ENCODE peak calls at places on chromosomes 13 and 19, in four cellular contexts. H is breast epithelium, N is heart left ventricle, J is right lobe of liver. R is an unnamed sample. For H3K9me3, the result is how much of the 10 kb centered on the place peaks cover.

GRCh38 chr19:54287456-54287855 is 6.5 kb upstream of the LILRB2 start:
- DNase-seq in H (no peak), N (no peak), J (no peak), R (no peak)

GRCh38 chr13:50081106-50081898 is 66.1 kb downstream of the KCNRG start:
- DNase-seq in H (no peak), N (peak), J (peak), R (peak)

GRCh38 chr19:41929536-41930071 is 1.4 kb upstream of the ERFL start:
- DNase-seq in H (no peak), N (no peak), J (no peak), R (no peak)

GRCh38 chr13:106261450-106261849 is 274.0 kb downstream of the EFNB2 start:
- DNase-seq in H (no peak), N (no peak), J (no peak), R (no peak)

GRCh38 chr13:85313761-85314503 is 485.3 kb downstream of the SLITRK6 start:
- DNase-seq in H (no peak), N (no peak), J (no peak), R (no peak)

GRCh38 chr13:101755228-101755887 is 302.9 kb downstream of the ITGBL1 start:
- DNase-seq in H (no peak), N (no peak), J (no peak), R (no peak)

GRCh38 chr19:19115954-19116353 is 22.3 kb downstream of the TMEM161A start:
- DNase-seq in H (no peak), N (peak), J (peak), R (no peak)

GRCh38 chr13:48094404-48094780 is 512 bp downstream of the MED4 start:
- DNase-seq in H (no peak), N (no peak), J (no peak), R (no peak)

GRCh38 chr13:79810671-79811070 is 329.7 kb downstream of the NDFIP2 start:
- DNase-seq in H (no peak), N (no peak), J (no peak), R (no peak)

GRCh38 chr13:98697833-98698232 is 54.6 kb downstream of the SLC15A1 start:
- DNase-seq in H (no peak), N (no peak), J (no peak), R (no peak)

GRCh38 chr19:16330368-16330801 is 5.8 kb downstream of the KLF2 start:
- DNase-seq in H (peak), N (peak), J (peak), R (peak)

GRCh38 chr19:9538183-9539058 is at the start of gene ZNF426:
- DNase-seq in H (peak), N (peak), J (peak), R (peak)
- TF ChIP-seq POLR2A in H (no peak), N (no peak), J (no peak), R (peak)

DNA sequence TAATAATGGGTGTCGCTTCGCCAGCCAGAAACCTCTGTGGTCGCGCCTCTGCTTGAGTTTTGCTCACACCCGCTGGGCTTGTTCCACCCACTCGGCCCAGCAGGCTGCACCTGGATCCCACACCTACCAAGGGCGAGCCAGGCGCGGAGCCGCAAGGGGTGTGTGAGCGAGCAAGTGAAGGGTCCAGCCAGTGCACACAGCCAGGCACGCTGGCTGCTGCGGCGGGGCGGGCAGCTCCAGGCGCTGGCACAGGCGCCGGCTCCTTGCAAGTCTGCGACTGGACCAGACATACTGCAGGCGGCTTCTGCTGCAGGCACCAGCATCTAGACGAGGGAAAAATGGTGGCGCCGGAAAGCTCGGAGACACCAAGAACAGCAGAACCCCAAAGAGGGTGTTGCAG is 1.8 kb upstream of the ZNF256 start:
- DNase-seq in H (no peak), N (no peak), J (no peak), R (no peak)
- H3K9me3 ChIP-seq in H (under half), N (under half), J (under half), R (under half)

GRCh38 chr13:39783051-39783450 is 127.6 kb downstream of the COG6 start:
- DNase-seq in H (no peak), N (no peak), J (no peak), R (no peak)
- TF ChIP-seq CTCF in H (no peak), N (no peak), J (no peak), R (no peak)

DNA sequence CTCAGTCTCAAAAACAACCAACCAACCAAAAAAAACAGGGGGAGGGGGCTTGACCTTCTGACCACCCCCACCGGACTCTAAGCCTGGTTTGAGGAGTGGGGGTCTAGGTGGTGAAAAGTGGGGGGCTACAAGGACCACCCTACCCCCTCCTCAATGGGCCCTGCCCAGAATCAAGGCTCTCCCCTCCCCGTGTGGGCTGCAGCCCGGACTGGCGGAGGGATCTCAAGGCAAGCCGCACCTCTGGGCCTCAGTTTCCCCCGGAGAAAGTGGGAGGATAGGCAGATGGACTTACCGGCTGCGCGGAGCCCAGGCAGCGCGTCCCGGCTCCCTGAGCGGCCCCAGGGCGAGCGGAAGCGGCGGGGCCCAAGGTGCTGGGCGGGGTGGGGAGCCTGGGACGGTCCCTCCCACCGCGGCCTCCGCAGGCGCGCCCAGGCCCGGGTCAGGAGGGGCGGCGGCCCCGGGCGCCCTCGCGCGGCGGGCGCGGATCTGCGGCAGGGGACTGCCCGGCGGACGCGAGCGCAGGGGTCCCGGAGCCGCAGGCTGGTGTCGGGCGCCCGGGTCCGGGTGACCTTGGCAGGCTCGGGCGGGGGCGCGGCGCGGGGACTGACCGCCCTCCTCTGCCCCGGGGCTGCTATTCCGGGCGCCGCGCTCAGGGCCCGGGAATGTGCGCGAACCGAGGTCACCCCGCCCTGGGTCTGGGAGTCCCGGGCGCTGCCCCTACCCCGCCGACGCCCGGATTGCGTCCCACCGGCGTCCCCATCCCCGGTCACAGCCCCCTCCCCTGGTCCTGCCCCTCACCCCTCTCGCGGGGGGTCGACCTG is at the start of gene ADAMTSL5:
- DNase-seq in H (no peak), N (peak), J (peak), R (no peak)
- TF ChIP-seq POLR2A in H (no peak), N (no peak), J (peak), R (no peak)

GRCh38 chr13:29484796-29485195 is 110.7 kb downstream of the SLC7A1 start:
- DNase-seq in H (no peak), N (no peak), J (no peak), R (no peak)

GRCh38 chr13:29481603-29482002 is 113.9 kb downstream of the SLC7A1 start:
- DNase-seq in H (no peak), N (no peak), J (no peak), R (no peak)

GRCh38 chr13:29483211-29483610 is 112.3 kb downstream of the SLC7A1 start:
- DNase-seq in H (no peak), N (peak), J (no peak), R (peak)

GRCh38 chr13:29482504-29482903 is 113.0 kb downstream of the SLC7A1 start:
- DNase-seq in H (no peak), N (no peak), J (no peak), R (no peak)

DNA sequence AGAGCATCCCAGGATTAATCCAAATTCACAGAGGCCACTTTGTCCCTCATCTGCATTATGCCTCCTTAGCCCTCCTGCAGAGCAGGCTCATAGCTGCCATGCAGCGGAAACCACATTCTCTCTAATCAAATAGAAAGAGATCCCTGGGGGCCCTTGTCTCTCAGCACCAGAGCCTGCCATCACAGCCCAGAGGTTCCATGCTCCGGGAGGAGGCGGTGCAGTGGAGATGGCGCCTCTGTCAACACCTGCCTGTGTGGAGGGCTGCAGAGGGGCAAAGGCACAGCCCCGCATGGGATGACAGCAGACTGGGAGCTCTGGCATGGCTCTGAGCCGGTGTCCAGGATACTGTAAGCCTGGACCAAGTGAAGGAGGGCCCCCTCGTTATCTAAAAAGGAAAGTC is 111.3 kb downstream of the SLC7A1 start:
- DNase-seq in H (no peak), N (no peak), J (no peak), R (no peak)
- H3K9me3 ChIP-seq in H (under half), N (under half), J (under half), R (under half)

DNA sequence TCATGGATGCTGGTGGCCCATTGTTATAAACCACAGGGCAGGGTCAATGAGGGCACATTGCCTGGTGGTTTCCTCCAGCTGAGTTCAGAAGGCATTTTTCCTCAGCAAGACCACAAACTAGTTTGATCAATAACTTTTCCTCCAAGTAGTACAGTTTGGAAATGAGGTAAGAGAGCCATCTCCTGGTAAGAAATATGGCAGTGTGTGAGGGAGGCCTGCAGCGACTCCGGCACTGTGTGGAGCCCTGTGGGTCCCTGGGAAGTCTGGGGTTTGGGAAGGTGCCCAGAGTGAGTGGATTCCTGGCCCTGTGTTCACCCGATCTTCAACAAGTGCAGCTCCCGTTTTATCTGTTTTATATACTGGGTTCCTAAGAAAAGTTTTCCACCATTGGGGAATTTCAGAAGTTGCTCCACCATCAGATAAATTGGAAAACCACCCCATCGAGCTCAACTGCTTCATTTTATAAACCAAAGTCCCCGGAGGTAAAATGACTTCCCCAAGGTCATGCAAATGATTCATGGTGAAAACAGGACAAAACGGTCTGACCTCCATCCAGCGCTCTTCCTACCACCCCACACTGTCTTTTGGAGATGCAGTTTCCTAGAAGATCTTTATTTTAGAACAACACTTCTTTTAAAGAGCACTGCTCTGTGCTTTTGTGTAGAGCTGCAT is 148.4 kb downstream of the KATNAL1 start:
- DNase-seq in H (no peak), N (no peak), J (no peak), R (no peak)
- TF ChIP-seq CTCF in H (no peak), N (no peak), J (no peak), R (peak)

DNA sequence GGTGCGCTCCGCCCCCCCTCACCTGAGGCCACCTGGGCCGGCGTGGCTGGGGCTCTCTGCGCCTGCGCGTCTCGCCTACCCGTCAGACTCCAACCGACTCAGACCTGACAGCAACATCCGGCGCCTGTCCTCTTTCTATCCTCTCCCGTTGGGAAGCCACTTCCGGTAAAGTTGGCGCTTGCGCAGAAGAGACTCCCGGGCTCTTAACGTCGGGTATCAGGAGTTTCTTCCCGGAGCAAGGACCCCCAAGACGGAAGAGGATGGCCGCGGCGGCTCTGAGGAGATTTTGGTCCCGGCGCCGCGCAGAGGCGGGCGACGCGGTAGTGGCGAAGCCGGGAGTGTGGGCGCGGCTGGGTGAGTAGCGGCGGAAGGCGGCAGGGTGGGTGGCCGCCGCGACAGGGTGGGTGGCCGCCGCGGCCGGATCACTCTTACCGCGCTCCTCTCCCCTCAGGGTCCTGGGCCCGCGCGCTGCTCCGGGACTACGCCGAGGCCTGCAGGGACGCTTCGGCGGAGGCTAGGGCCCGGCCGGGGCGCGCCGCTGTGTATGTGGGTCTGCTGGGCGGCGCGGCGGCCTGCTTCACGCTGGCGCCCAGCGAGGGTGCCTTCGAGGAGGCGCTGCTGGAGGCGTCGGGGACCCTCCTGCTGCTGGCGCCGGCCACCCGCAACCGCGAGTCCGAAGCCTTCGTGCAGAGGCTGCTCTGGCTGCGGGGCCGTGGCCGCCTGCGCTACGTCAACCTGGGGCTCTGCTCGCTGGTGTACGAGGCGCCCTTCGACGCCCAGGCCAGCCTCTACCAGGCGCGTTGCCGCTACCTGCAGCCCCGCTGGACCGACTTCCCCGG is at the start of the genes TIMM29 and YIPF2:
- DNase-seq in H (peak), N (peak), J (peak), R (peak)
- TF ChIP-seq POLR2A in H (peak), N (no peak), J (peak), R (peak)

R was measured in thyroid gland.